ENCODE peak calls at places on chromosomes 3 and 15, in five cellular contexts. A, L, Q, G and C are unnamed samples.

GRCh38 chr3:39154323-39155021 is 1.1 kb upstream of the CSRNP1 start:
- DNase-seq in L (peak; percentile 60), G (peak; percentile 86), Q (peak; percentile 91), A (peak; percentile 86), C (no peak)

GRCh38 chr15:93449798-93450197 is 360.8 kb upstream of the RGMA start:
- DNase-seq in G (no peak), A (no peak), Q (no peak), L (no peak), C (no peak)

GRCh38 chr15:48868018-48868417 is 9.9 kb upstream of the EID1 start:
- DNase-seq in A (no peak), L (no peak), Q (no peak), G (no peak), C (no peak)

GRCh38 chr15:101293122-101293521 is 1.9 kb downstream of the SNRPA1 start:
- DNase-seq in G (no peak), A (no peak), Q (no peak), L (no peak), C (no peak)

GRCh38 chr15:80265021-80265420 is 13.0 kb upstream of the CTXND1 start:
- DNase-seq in A (no peak), Q (no peak), L (no peak), G (no peak), C (no peak)

GRCh38 chr15:78873796-78874761 is 1.4 kb downstream of the MORF4L1 start:
- DNase-seq in A (no peak), G (peak; percentile 24), L (no peak), Q (no peak), C (no peak)

GRCh38 chr15:29904731-29905417 is 82.6 kb upstream of the TJP1 start:
- DNase-seq in A (no peak), Q (no peak), G (no peak), L (no peak), C (no peak)

GRCh38 chr3:144866504-144866903 is 894.9 kb downstream of the DIPK2A start:
- DNase-seq in Q (no peak), G (no peak), A (no peak), L (no peak), C (peak; percentile 41)

GRCh38 chr3:128111147-128111546 is 12.5 kb downstream of the RUVBL1 start:
- DNase-seq in L (no peak), A (no peak), Q (no peak), G (no peak), C (no peak)

GRCh38 chr3:186938716-186939115 is 8.4 kb downstream of the ST6GAL1 start:
- DNase-seq in G (peak; percentile 85), L (no peak), Q (no peak), A (no peak), C (no peak)

GRCh38 chr3:189921770-189922169 is 198.9 kb downstream of the P3H2 start:
- DNase-seq in L (no peak), G (no peak), A (no peak), Q (no peak), C (no peak)

GRCh38 chr15:34239151-34239761 is 14.4 kb downstream of the EMC4 start:
- DNase-seq in Q (peak; percentile 68), A (no peak), G (no peak), L (peak; percentile 6), C (peak; percentile 78)

GRCh38 chr3:5002174-5002870 is 23.1 kb downstream of the BHLHE40 start:
- DNase-seq in A (no peak), L (no peak), Q (no peak), G (peak; percentile 86), C (no peak)

GRCh38 chr15:91549581-91549980 is 303.9 kb upstream of the SLCO3A1 start:
- DNase-seq in L (no peak), A (no peak), G (no peak), Q (no peak), C (no peak)

GRCh38 chr3:126911162-126912026 is 71.5 kb upstream of the PLXNA1 start:
- DNase-seq in G (peak; percentile 86), A (no peak), L (peak; percentile 21), Q (peak; percentile 43), C (peak; percentile 96)

GRCh38 chr15:65089206-65089824 is 12.8 kb downstream of the KBTBD13 start:
- DNase-seq in G (no peak), L (peak; percentile 56), Q (no peak), A (no peak), C (no peak)

GRCh38 chr3:28577941-28578340 is 229.3 kb upstream of the AZI2 start:
- DNase-seq in A (no peak), Q (no peak), G (no peak), L (no peak), C (no peak)

GRCh38 chr3:12401208-12401607 is 83.1 kb upstream of the TSEN2 start:
- DNase-seq in L (no peak), G (no peak), Q (no peak), A (no peak), C (no peak)

GRCh38 chr3:108412351-108412750 is 98.0 kb downstream of the MYH15 start:
- DNase-seq in A (no peak), Q (no peak), G (no peak), L (no peak), C (no peak)

GRCh38 chr3:182241777-182242556 is 530.2 kb downstream of the SOX2 start:
- DNase-seq in L (peak; percentile 9), G (no peak), A (no peak), Q (no peak), C (peak; percentile 3)

GRCh38 chr3:130425484-130425883 is 80.0 kb downstream of the COL6A5 start:
- DNase-seq in G (no peak), Q (no peak), A (no peak), L (no peak), C (no peak)

GRCh38 chr3:48598323-48599076 is 3.4 kb upstream of the COL7A1 start:
- DNase-seq in L (no peak), A (no peak), Q (peak; percentile 48), G (no peak), C (no peak)

GRCh38 chr15:69577397-69577796 is 124.8 kb downstream of the RPLP1 start:
- DNase-seq in G (no peak), L (no peak), A (no peak), Q (no peak), C (no peak)

GRCh38 chr15:59420986-59421618 is 16.9 kb upstream of the FAM81A start:
- DNase-seq in G (no peak), L (no peak), A (peak; percentile 36), Q (no peak), C (peak; percentile 40)

GRCh38 chr3:173778246-173778645 is 380.7 kb downstream of the NLGN1 start:
- DNase-seq in A (no peak), G (no peak), L (no peak), Q (no peak), C (no peak)

GRCh38 chr15:38389924-38390542 is 63.9 kb upstream of the FAM98B start:
- DNase-seq in G (peak; percentile 59), Q (peak; percentile 13), A (peak; percentile 84), L (peak; percentile 58), C (peak; percentile 68)

GRCh38 chr3:14540821-14541385 is 761 bp upstream of the GRIP2 start:
- DNase-seq in A (no peak), Q (no peak), L (no peak), G (no peak), C (no peak)

GRCh38 chr3:132788299-132788698 is 66.1 kb upstream of the NPHP3 start:
- DNase-seq in A (no peak), Q (no peak), G (no peak), L (no peak), C (peak; percentile 52)

GRCh38 chr15:40873625-40874561 is at the start of gene RHOV:
- DNase-seq in A (peak; percentile 89), L (peak; percentile 62), G (peak; percentile 88), Q (peak; percentile 76), C (peak; percentile 43)

GRCh38 chr3:48407542-48408099 is 22.3 kb downstream of the PLXNB1 start:
- DNase-seq in A (no peak), Q (no peak), L (no peak), G (no peak), C (no peak)

GRCh38 chr3:187063286-187064081 is 75.8 kb downstream of the RPL39L start:
- DNase-seq in A (no peak), G (no peak), L (peak; percentile 89), Q (no peak), C (no peak)

GRCh38 chr3:101163554-101163953 is 156.8 kb downstream of the IMPG2 start:
- DNase-seq in L (no peak), A (no peak), Q (no peak), G (no peak), C (no peak)

GRCh38 chr3:112856537-112856936 is 9.9 kb upstream of the CD200R1L start:
- DNase-seq in Q (no peak), L (no peak), G (no peak), A (no peak), C (no peak)

GRCh38 chr3:105834768-105835167 is 34.0 kb downstream of the CBLB start:
- DNase-seq in L (no peak), G (no peak), Q (no peak), A (no peak), C (no peak)

GRCh38 chr3:105837143-105837740 is 31.6 kb downstream of the CBLB start:
- DNase-seq in Q (no peak), G (no peak), A (no peak), L (no peak), C (no peak)

GRCh38 chr3:105836533-105836932 is 32.3 kb downstream of the CBLB start:
- DNase-seq in A (no peak), L (peak; percentile 20), Q (no peak), G (no peak), C (no peak)

GRCh38 chr3:105837947-105838346 is 30.9 kb downstream of the CBLB start:
- DNase-seq in G (no peak), A (no peak), L (no peak), Q (no peak), C (no peak)

GRCh38 chr3:105835606-105836005 is 33.2 kb downstream of the CBLB start:
- DNase-seq in G (no peak), A (no peak), L (no peak), Q (no peak), C (no peak)
- TF ChIP-seq JUN in G (no peak), A (no peak), L (no peak), Q (no peak), C (no peak)

GRCh38 chr15:74651251-74651741 is 35.7 kb downstream of the CLK3 start:
- DNase-seq in Q (no peak), L (no peak), G (no peak), A (no peak), C (peak; percentile 94)
- TF ChIP-seq JUN in Q (no peak), L (no peak), G (no peak), A (no peak), C (peak; percentile 46)

DNA sequence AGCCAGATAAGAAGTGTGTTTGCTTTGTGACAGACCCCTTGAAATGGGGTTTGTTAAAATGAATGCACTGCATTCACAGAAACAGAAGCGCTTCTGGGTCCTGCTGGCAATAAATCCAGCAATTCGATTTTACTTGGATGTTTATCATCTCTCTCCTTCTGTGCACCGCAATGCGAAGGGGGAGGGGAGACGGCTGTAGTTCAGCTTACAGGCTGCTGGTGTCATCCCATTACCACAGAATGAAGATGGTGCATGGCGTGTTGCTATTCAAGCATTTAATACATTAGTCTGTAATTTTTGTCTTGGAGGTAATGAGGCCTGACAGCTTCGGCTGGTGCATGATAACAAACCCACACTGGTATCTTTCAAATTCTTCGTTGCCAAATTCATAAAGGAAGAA is 418.1 kb downstream of the OTOL1 start:
- DNase-seq in L (peak; percentile 44), G (no peak), A (peak; percentile 57), Q (no peak), C (no peak)
- TF ChIP-seq JUN in L (no peak), G (no peak), A (no peak), Q (no peak), C (no peak)

DNA sequence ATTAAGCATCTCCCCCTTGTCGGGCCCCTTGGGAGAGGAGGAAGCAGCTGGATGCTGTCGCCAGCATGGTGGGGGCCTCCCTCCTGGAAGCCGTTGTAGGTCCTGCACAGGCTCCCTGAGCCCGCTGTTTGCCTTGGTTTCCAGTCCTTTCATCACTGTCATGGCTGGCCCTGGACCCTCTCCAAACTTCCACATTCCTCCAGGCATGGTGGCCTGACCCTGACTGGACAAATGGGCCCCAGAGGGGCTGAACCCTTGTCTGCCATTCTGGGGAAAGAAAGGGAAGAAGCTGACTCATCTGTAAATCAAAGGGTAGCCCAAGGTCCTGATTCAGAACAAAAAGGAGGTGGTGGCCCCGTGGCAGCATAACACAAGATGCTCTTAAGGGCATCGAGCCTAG is 300.6 kb upstream of the LRRFIP2 start:
- DNase-seq in Q (no peak), L (no peak), A (no peak), G (no peak), C (no peak)
- TF ChIP-seq JUN in Q (no peak), L (no peak), A (no peak), G (no peak), C (no peak)